ENCODE peak calls at places on chromosomes 11 and 22, in four cellular contexts. A is AG04449, M is GM20000, O is endothelial cell of umbilical vein. G is an unnamed sample.

GRCh38 chr11:11391796-11392195 is 38.7 kb upstream of the CSNK2A3 start:
- DNase-seq in A (no peak), M (no peak), O (peak; percentile 90), G (no peak)

GRCh38 chr11:10540546-10540914 is 457 bp downstream of the RNF141 start:
- DNase-seq in M (no peak), O (peak; percentile 58), A (no peak), G (no peak)

GRCh38 chr11:64356498-64357411 is 2.2 kb upstream of the RPS6KA4 start:
- DNase-seq in A (no peak), M (peak; percentile 55), O (peak; percentile 37), G (peak; percentile 70)

GRCh38 chr11:119699227-119699626 is 29.8 kb downstream of the NECTIN1 start:
- DNase-seq in O (no peak), M (no peak), A (no peak), G (no peak)

GRCh38 chr22:28497188-28497587 is 182.5 kb downstream of the TTC28 start:
- DNase-seq in O (no peak), M (no peak), A (no peak), G (no peak)

GRCh38 chr11:281486-282161 is 3.4 kb downstream of the NLRP6 start:
- DNase-seq in M (peak; percentile 14), A (no peak), O (no peak), G (peak; percentile 52)

GRCh38 chr22:31084811-31085492 is 3.8 kb downstream of the SMTN start:
- DNase-seq in A (no peak), O (peak; percentile 71), M (peak; percentile 97), G (peak; percentile 94)

GRCh38 chr11:99893803-99894202 is 793.3 kb upstream of the ARHGAP42 start:
- DNase-seq in M (no peak), A (no peak), O (no peak), G (no peak)

GRCh38 chr11:102513869-102514268 is 16.7 kb downstream of the MMP7 start:
- DNase-seq in O (no peak), A (no peak), M (no peak), G (no peak)

GRCh38 chr11:125423247-125423849 is 72.7 kb downstream of the FEZ1 start:
- DNase-seq in O (no peak), M (peak; percentile 46), A (no peak), G (peak; percentile 39)

GRCh38 chr22:38744981-38745380 is 10.8 kb downstream of the SUN2 start:
- DNase-seq in M (no peak), O (no peak), A (no peak), G (no peak)

GRCh38 chr11:95699631-95700470 is 89.7 kb downstream of the FAM76B start:
- DNase-seq in O (no peak), A (no peak), M (no peak), G (no peak)

GRCh38 chr11:32643526-32643925 is 59.9 kb downstream of the EIF3M start:
- DNase-seq in M (no peak), O (no peak), A (no peak), G (no peak)

GRCh38 chr11:119363874-119364590 is 17.5 kb downstream of the USP2 start:
- DNase-seq in A (no peak), O (peak; percentile 39), M (peak; percentile 89), G (peak; percentile 50)

GRCh38 chr22:45537734-45538181 is 35.1 kb downstream of the FBLN1 start:
- DNase-seq in M (no peak), O (no peak), A (no peak), G (no peak)

GRCh38 chr22:31952459-31952858 is 8.1 kb downstream of the YWHAH start:
- DNase-seq in A (peak; percentile 67), M (no peak), O (peak; percentile 89), G (no peak)

GRCh38 chr11:111441443-111441842 is 62.4 kb upstream of the POU2AF1 start:
- DNase-seq in M (no peak), O (no peak), A (no peak), G (peak; percentile 44)

GRCh38 chr11:111607751-111608150 is 5.5 kb downstream of the SIK2 start:
- DNase-seq in A (no peak), M (no peak), O (no peak), G (no peak)

GRCh38 chr11:10400856-10401255 is 54.2 kb upstream of the AMPD3 start:
- DNase-seq in M (no peak), A (no peak), O (peak; percentile 31), G (no peak)

GRCh38 chr22:46390652-46391301 is 55.3 kb downstream of the TRMU start:
- DNase-seq in M (no peak), O (peak; percentile 17), A (no peak), G (no peak)

GRCh38 chr22:35539910-35540599 is 576 bp upstream of the RASD2 start:
- DNase-seq in A (no peak), M (peak; percentile 95), O (no peak), G (peak; percentile 65)

GRCh38 chr22:26285632-26286031 is 116.4 kb downstream of the SEZ6L start:
- DNase-seq in M (no peak), O (no peak), A (no peak), G (no peak)

DNA sequence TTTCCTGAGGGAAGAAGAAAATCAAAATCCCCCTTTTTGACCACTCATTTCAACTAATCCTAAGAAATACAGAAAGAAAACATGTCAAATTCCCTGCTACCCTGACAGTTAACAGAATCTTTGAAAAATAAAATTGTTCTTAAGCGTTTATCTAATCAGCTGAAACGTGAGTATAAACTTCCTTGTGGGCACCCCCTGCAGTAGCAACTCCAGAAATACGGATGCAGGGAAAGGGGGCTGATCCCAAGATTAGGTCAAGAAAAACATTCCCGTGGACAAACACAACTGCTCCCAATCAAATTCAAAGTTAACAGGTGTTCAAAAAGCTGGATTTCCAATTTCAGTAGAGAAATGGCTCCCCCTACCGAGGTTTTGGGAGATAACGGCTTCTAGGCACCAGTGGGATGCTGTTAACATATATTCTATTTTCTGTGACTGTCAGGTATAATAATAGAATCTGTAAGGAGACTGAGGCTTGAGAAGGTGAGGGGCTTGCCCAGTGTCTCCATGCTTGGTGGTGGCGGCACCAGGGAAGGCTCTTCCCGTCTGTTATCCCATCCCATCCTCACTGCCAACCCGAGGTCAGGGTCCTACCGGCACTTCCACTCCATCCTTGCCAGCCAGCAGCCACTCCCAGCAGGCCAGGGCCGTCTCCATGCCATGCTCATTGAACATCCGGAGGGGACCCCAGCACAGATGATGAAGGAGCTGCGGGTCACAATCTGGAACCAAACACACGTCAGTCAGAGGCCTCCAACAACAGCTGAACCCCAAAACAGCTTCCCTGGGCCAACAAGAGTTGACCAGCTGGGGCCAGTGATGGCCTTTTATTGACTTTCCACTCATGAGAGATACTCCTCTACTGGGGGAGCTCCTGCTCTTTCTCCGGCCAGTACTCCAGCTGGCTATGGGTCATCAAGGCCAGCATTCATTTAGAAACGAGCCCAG is 32.0 kb upstream of the SERPIND1 start:
- DNase-seq in O (peak; percentile 34), M (peak; percentile 66), A (no peak), G (peak; percentile 67)
- TF ChIP-seq CTCF in O (peak; percentile 63), M (peak; percentile 64), A (peak; percentile 35), G (peak; percentile 88)

GRCh38 chr11:65742353-65742752 is 21.8 kb upstream of the RNASEH2C start:
- DNase-seq in M (no peak), A (no peak), O (peak; percentile 74), G (no peak)

GRCh38 chr11:65744699-65745042 is 24.1 kb upstream of the RNASEH2C start:
- DNase-seq in O (no peak), M (no peak), A (no peak), G (no peak)

GRCh38 chr11:65745049-65745448 is 24.5 kb upstream of the RNASEH2C start:
- DNase-seq in M (no peak), O (no peak), A (no peak), G (no peak)

GRCh38 chr11:65741185-65741584 is 20.6 kb upstream of the RNASEH2C start:
- DNase-seq in O (no peak), A (no peak), M (no peak), G (no peak)

GRCh38 chr11:65743928-65744698 is 23.5 kb upstream of the RNASEH2C start:
- DNase-seq in O (peak; percentile 28), A (no peak), M (no peak), G (peak; percentile 39)
- TF ChIP-seq CTCF in O (peak; percentile 15), A (peak; percentile 27), M (no peak), G (no peak)

GRCh38 chr22:21098099-21098671 is 52.4 kb downstream of the LRRC74B start:
- DNase-seq in M (no peak), O (no peak), A (no peak), G (peak; percentile 37)
- TF ChIP-seq CTCF in M (no peak), O (no peak), A (no peak), G (no peak)

DNA sequence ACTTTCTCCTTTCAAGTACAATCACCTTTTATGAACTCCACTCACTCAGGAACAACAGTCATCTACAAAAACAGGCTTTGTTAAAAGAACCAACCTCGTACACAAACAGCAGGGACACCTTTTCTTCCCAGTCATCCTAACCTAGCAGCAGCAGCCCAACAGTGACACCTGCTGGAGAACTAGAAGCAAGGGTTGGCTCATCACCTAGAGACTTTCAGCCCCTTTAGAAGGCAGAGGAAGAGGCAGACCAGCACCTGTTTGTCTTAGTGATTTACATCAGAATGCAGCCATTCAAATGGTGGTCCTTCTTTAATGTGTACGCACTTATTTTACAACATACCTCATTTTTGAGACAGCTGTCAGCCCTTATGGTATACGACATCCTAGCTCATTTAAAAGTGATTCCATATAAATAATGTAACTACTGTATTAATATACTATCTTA is 56.0 kb downstream of the AMBRA1 start:
- DNase-seq in M (peak; percentile 75), A (no peak), O (peak; percentile 75), G (peak; percentile 70)
- TF ChIP-seq CTCF in M (peak; percentile 90), A (peak; percentile 91), O (peak; percentile 91), G (peak; percentile 87)

DNA sequence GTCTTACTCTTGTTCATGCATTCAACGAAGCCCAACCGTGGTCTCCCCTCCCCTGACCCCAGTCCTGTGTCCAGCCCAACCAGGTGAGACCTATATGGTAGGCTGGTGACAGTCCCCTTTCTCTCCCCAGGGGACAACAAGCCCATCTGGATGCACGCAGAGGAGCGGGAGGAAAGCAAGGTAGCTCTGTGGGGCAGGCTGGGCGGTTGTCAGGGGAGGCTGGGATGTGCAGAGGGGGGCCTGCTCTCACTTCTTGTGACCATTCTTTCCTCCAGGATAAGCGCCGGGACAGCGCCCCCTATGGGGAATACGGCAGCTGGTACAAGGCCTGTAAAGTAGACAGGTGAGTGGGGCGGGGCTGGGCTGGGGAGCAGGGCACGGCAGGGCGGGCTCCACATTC is 3.5 kb upstream of the RAB1B start:
- DNase-seq in A (no peak), O (no peak), M (no peak), G (peak; percentile 68)
- TF ChIP-seq CTCF in A (no peak), O (peak; percentile 43), M (peak; percentile 28), G (peak; percentile 69)

GRCh38 chr11:67648140-67648795 is 2.3 kb downstream of the ACY3 start:
- DNase-seq in M (peak; percentile 79), O (no peak), A (no peak), G (peak; percentile 81)
- TF ChIP-seq CTCF in M (peak; percentile 56), O (peak; percentile 2), A (peak; percentile 35), G (peak; percentile 69)

GRCh38 chr11:9148035-9148434 is 56.6 kb upstream of the SCUBE2 start:
- DNase-seq in A (no peak), O (no peak), M (no peak), G (no peak)
- TF ChIP-seq CTCF in A (no peak), O (no peak), M (no peak), G (no peak)

GRCh38 chr11:70523384-70524095 is 125.2 kb downstream of the CTTN start:
- DNase-seq in M (no peak), O (no peak), A (no peak), G (no peak)
- TF ChIP-seq CTCF in M (no peak), O (no peak), A (no peak), G (no peak)

G was measured in activated CD8-positive, alpha-beta T cell treated with anti-CD3 and anti-CD28 coated beads for 36 hours.